ENCODE peak calls at places on chromosome X, in eight cellular contexts. E, R, U, N, M, W, Y and H are unnamed samples.
A peak's percentile ranks its signal among the peaks of the same experiment; 100 is the strongest.

GRCh38 chrX:140933056-140933455 is 69.3 kb upstream of the SPANXB1 start:
- DNase-seq in W (no peak), U (no peak), Y (no peak), M (no peak), E (no peak), R (no peak), N (no peak), H (no peak)

GRCh38 chrX:127037179-127037578 is 217.7 kb downstream of the PRR32 start:
- DNase-seq in E (no peak), N (no peak), W (no peak), R (no peak), U (no peak), Y (no peak), M (no peak), H (no peak)

GRCh38 chrX:18133605-18134004 is 87.1 kb downstream of the BEND2 start:
- DNase-seq in Y (no peak), R (no peak), E (no peak), N (no peak), U (no peak), M (no peak), W (no peak), H (no peak)

GRCh38 chrX:123871309-123871708 is 11.5 kb downstream of the XIAP start:
- DNase-seq in Y (no peak), N (no peak), M (no peak), U (no peak), E (no peak), W (no peak), R (no peak), H (no peak)

GRCh38 chrX:44842555-44843317 is 1.1 kb upstream of the DUSP21 start:
- DNase-seq in E (no peak), W (no peak), Y (no peak), R (no peak), M (no peak), N (no peak), U (no peak), H (no peak)

GRCh38 chrX:35101901-35102300 is 159.3 kb downstream of the FAM47B start:
- DNase-seq in W (no peak), N (no peak), Y (peak; percentile 28), E (no peak), U (no peak), R (no peak), M (no peak), H (no peak)

GRCh38 chrX:44459501-44459900 is 83.2 kb downstream of the FUNDC1 start:
- DNase-seq in W (no peak), Y (no peak), U (no peak), N (no peak), R (no peak), E (no peak), M (no peak), H (no peak)

GRCh38 chrX:123665197-123665596 is 67.7 kb downstream of the THOC2 start:
- DNase-seq in N (peak; percentile 52), W (no peak), Y (no peak), U (no peak), R (no peak), E (no peak), M (no peak), H (no peak)

GRCh38 chrX:47278684-47279083 is 45.9 kb downstream of the USP11 start:
- DNase-seq in R (no peak), W (no peak), U (no peak), N (peak; percentile 59), E (no peak), M (no peak), Y (peak; percentile 78), H (no peak)

GRCh38 chrX:110284159-110284558 is 33.7 kb downstream of the AMMECR1 start:
- DNase-seq in W (no peak), U (no peak), R (no peak), E (no peak), Y (peak; percentile 88), N (peak; percentile 87), M (no peak), H (no peak)

GRCh38 chrX:1075741-1076140 is 136.7 kb downstream of the CRLF2 start:
- DNase-seq in E (no peak), U (no peak), M (no peak), W (no peak), R (no peak), Y (no peak), N (no peak), H (no peak)

GRCh38 chrX:70174754-70175153 is 2.5 kb upstream of the DGAT2L6 start:
- DNase-seq in E (no peak), Y (peak; percentile 41), M (no peak), U (no peak), R (no peak), N (no peak), W (no peak), H (no peak)

GRCh38 chrX:127306262-127306661 is 486.7 kb downstream of the PRR32 start:
- DNase-seq in E (no peak), Y (no peak), U (no peak), R (no peak), W (no peak), M (no peak), N (no peak), H (no peak)

GRCh38 chrX:107119281-107119680 is 659 bp upstream of the RBM41 start:
- DNase-seq in W (no peak), Y (no peak), U (no peak), E (no peak), M (no peak), N (no peak), R (no peak), H (no peak)
- H3K4me3 ChIP-seq in W (peak overlapping the region; percentile 60), Y (peak overlapping the region; percentile 21), U (no peak overlapping the region), E (peak overlapping the region; percentile 88), M (peak overlapping the region; percentile 72), N (no peak overlapping the region), R (peak overlapping the region; percentile 70), H (no peak overlapping the region)

GRCh38 chrX:100591256-100592051 is 6.7 kb downstream of the TNMD start:
- DNase-seq in N (no peak), E (peak; percentile 60), M (no peak), R (no peak), Y (no peak), U (no peak), W (no peak), H (no peak)
- H3K4me3 ChIP-seq in N (no peak overlapping the region), E (no peak overlapping the region), M (no peak overlapping the region), R (no peak overlapping the region), Y (no peak overlapping the region), U (no peak overlapping the region), W (no peak overlapping the region), H (no peak overlapping the region)

DNA sequence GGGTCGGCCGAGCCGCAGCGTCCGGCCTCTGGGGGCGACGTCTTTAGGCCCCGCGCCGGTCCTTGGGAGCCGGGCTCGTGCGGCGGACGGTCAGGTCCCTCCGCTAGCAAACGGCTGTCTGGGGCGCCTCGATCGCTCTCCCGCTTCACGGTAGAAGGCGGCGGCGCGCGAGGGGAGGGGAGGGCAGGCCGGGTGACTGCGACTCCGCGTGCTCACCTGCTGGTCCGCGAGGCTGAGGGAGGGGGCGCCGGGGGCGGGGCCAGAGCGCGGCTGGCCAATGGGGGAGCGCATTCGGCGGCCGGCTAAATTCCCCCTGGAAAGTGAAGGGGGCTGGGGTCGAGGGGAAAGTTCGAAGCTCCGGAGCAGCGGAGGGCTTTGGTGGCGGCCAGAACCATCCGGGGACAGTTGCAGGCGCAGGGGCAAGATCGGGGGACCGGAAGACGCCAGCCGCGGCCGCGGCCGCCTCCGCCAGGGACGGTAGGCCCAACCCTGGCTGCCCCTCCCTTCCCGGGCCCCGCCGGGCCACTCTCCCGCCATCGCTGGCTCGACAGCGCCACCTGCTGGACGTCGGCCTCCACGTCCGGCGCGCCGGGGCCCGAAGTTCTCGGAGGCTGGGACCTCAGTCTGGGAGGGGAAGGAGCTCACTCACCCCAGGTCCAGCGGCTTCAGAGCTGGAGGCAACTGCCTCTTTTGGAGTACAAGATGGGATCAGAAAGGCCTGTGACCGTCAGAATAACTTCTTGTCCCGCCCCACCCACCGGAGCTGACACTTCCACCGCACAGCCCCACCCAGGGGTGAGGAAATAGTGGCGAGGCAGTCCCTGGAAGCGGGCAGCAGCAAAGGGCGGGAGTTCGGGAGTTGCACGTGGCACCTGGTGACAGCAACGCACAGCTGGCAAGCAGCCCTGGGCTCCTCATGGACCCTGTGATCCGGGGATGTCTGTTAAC is 49.9 kb downstream of the ELF4 start:
- DNase-seq in U (peak; percentile 90), R (peak; percentile 69), N (peak; percentile 60), E (peak; percentile 90), W (peak; percentile 92), Y (peak; percentile 37), M (peak; percentile 74), H (peak; percentile 99)
- H3K4me3 ChIP-seq in U (peak overlapping the region; percentile 52), R (peak overlapping the region; percentile 57), N (peak overlapping the region; percentile 60), E (peak overlapping the region; percentile 71), W (peak overlapping the region; percentile 51), Y (peak overlapping the region; percentile 76), M (peak overlapping the region; percentile 28), H (peak overlapping the region; percentile 58)

DNA sequence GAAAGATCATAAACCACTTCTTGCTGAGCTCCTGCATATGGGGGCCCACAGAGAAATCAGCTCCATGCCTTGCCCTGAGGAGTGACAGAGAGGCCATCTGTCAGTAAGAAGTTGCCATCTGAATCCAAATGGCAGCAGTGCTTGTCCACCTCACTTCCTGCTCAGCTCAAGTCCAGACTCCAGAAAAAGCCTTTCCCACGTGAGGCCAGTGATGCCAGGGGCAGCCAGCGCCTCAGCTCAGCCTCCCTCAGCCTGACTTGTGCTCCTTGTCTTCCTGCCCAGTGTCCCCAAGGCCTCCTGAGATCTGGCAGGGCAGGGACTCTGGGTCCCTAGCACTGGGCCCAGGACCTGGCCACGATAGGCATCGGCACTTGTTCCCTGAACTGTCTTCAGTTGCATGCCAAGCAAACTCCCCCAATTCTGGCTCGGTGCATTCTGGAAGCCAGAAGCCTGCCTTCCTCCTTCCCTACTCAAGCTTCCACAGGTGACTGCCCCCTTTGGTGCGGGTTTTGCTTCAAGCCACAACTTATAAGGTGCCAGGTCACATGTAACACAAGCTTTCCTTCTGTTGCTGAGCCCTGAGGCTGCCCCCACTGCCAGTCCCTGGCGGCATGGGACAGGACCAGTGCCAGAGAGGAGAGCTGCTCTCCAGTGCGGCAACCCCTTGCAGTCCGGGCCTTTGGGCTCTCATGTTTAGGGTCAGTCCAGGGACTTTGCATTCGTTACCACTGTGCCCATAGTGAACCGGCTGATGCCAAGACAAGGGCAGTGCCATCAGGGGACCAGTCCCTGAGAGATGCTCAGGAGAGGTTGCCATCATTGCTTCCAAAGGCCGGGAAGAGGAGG is 2.2 kb downstream of the ZNF185 start:
- DNase-seq in E (no peak), N (no peak), U (no peak), Y (no peak), M (no peak), R (no peak), W (no peak), H (no peak)
- H3K4me3 ChIP-seq in E (no peak overlapping the region), N (no peak overlapping the region), U (no peak overlapping the region), Y (no peak overlapping the region), M (no peak overlapping the region), R (no peak overlapping the region), W (no peak overlapping the region), H (no peak overlapping the region)